ENCODE peak calls at places on chromosomes 2 and 18, in five cellular contexts. R is right lobe of liver, P is GM12865, W is T-helper 2 cell, G is NCI-H1417. F is an unnamed sample.

GRCh38 chr2:42045389-42045788 is 2.4 kb upstream of the PKDCC start:
- DNase-seq in G (no peak), P (no peak), R (no peak), W (no peak), F (no peak)

GRCh38 chr2:232018191-232018590 is 56.7 kb downstream of the DIS3L2 start:
- DNase-seq in R (no peak), P (no peak), G (no peak), W (no peak), F (no peak)

GRCh38 chr2:233936089-233936488 is 18.9 kb downstream of the TRPM8 start:
- DNase-seq in P (no peak), R (no peak), G (no peak), W (no peak), F (no peak)

GRCh38 chr2:67423489-67423888 is 26.4 kb downstream of the ETAA1 start:
- DNase-seq in W (no peak), R (no peak), P (no peak), G (no peak), F (no peak)

GRCh38 chr18:61901334-61901986 is 8.7 kb upstream of the RNF152 start:
- DNase-seq in P (peak), G (peak), W (peak), R (peak), F (peak)

GRCh38 chr2:202104286-202104870 is 31.3 kb downstream of the KIAA2012 start:
- DNase-seq in G (no peak), R (peak), P (peak), W (no peak), F (no peak)

GRCh38 chr2:121247534-121247933 is 37.5 kb downstream of the TFCP2L1 start:
- DNase-seq in G (no peak), W (no peak), P (no peak), R (no peak), F (no peak)

GRCh38 chr2:41990688-41991087 is 57.1 kb upstream of the PKDCC start:
- DNase-seq in R (no peak), P (no peak), G (no peak), W (no peak), F (no peak)

GRCh38 chr2:15038373-15039364 is 406.2 kb downstream of the LRATD1 start:
- DNase-seq in R (no peak), W (no peak), P (no peak), G (no peak), F (no peak)

GRCh38 chr2:85439111-85439477 is 20.6 kb downstream of the SH2D6 start:
- DNase-seq in G (no peak), P (no peak), W (no peak), R (no peak), F (no peak)

GRCh38 chr2:105455488-105455991 is 56.7 kb upstream of the FHL2 start:
- DNase-seq in W (no peak), P (no peak), G (peak), R (peak), F (no peak)

GRCh38 chr2:43303120-43303519 is 76.7 kb upstream of the ZFP36L2 start:
- DNase-seq in P (peak), R (no peak), G (no peak), W (no peak), F (no peak)

GRCh38 chr2:237075749-237076599 is 9.7 kb upstream of the COPS8 start:
- DNase-seq in G (no peak), R (no peak), W (no peak), P (no peak), F (no peak)

GRCh38 chr18:6434987-6435709 is 20.4 kb upstream of the L3MBTL4 start:
- DNase-seq in G (no peak), W (no peak), R (no peak), P (no peak), F (no peak)

GRCh38 chr18:13605901-13606300 is 120.5 kb downstream of the FAM210A start:
- DNase-seq in P (no peak), R (no peak), G (no peak), W (no peak), F (no peak)

GRCh38 chr2:46098606-46099005 is 198.6 kb upstream of the EPAS1 start:
- DNase-seq in G (no peak), R (no peak), W (no peak), P (peak), F (no peak)

GRCh38 chr2:234454433-234454832 is 42.4 kb downstream of the ARL4C start:
- DNase-seq in R (no peak), P (peak), W (no peak), G (no peak), F (peak)

GRCh38 chr2:40820319-40820718 is 368.4 kb upstream of the SLC8A1 start:
- DNase-seq in R (no peak), G (no peak), W (no peak), P (no peak), F (no peak)

GRCh38 chr2:73728711-73729110 is 8.4 kb downstream of the TPRKB start:
- DNase-seq in R (no peak), G (no peak), P (no peak), W (no peak), F (no peak)

GRCh38 chr2:29239209-29239960 is 124.2 kb downstream of the CLIP4 start:
- DNase-seq in R (no peak), W (no peak), G (no peak), P (no peak), F (no peak)

GRCh38 chr2:150610670-150611279 is 123.3 kb upstream of the RND3 start:
- DNase-seq in P (peak), G (no peak), R (no peak), W (no peak), F (no peak)

F was measured in stimulated activated naive CD4-positive, alpha-beta T cell.